ENCODE peak calls at places on chromosome 22, in six cellular contexts. One of them, this sample, is unnamed.

GRCh38 chr22:23243859-23244689 is 63.8 kb downstream of the BCR start:
- DNase-seq in T47D: no peak
- DNase-seq in Right ventricle myocardium inferior: no peak
- DNase-seq in stimulated activated naive CD8-positive, alpha-beta T cell treated with anti-CD3 and anti-CD28 coated beads, Interleukin-15, amount 100 ng/mL, for 72 hours: no peak
- DNase-seq in Daoy: no peak
- DNase-seq in EL: no peak
- DNase-seq in this sample: no peak

GRCh38 chr22:30821863-30822215 is 127.2 kb downstream of the OSBP2 start:
- DNase-seq in T47D: no peak
- DNase-seq in Right ventricle myocardium inferior: no peak
- DNase-seq in stimulated activated naive CD8-positive, alpha-beta T cell treated with anti-CD3 and anti-CD28 coated beads, Interleukin-15, amount 100 ng/mL, for 72 hours: no peak
- DNase-seq in Daoy: no peak
- DNase-seq in EL: no peak
- DNase-seq in this sample: no peak

GRCh38 chr22:31603574-31603973 is 58.4 kb downstream of the PISD start:
- DNase-seq in T47D: no peak
- DNase-seq in Right ventricle myocardium inferior: no peak
- DNase-seq in stimulated activated naive CD8-positive, alpha-beta T cell treated with anti-CD3 and anti-CD28 coated beads, Interleukin-15, amount 100 ng/mL, for 72 hours: no peak
- DNase-seq in Daoy: no peak
- DNase-seq in EL: no peak
- DNase-seq in this sample: no peak

GRCh38 chr22:50733521-50734342 is 4.3 kb upstream of the ACR start:
- DNase-seq in T47D: no peak
- DNase-seq in Right ventricle myocardium inferior: peak; percentile 32
- DNase-seq in stimulated activated naive CD8-positive, alpha-beta T cell treated with anti-CD3 and anti-CD28 coated beads, Interleukin-15, amount 100 ng/mL, for 72 hours: peak; percentile 5
- DNase-seq in Daoy: no peak
- DNase-seq in EL: peak; percentile 34
- DNase-seq in this sample: no peak

GRCh38 chr22:44924098-44924497 is 85.7 kb downstream of the PHF21B start:
- DNase-seq in T47D: no peak
- DNase-seq in Right ventricle myocardium inferior: no peak
- DNase-seq in stimulated activated naive CD8-positive, alpha-beta T cell treated with anti-CD3 and anti-CD28 coated beads, Interleukin-15, amount 100 ng/mL, for 72 hours: no peak
- DNase-seq in Daoy: no peak
- DNase-seq in EL: no peak
- DNase-seq in this sample: no peak

GRCh38 chr22:50175921-50176849 is 5.7 kb downstream of the PANX2 start:
- DNase-seq in T47D: no peak
- DNase-seq in Right ventricle myocardium inferior: peak; percentile 49
- DNase-seq in stimulated activated naive CD8-positive, alpha-beta T cell treated with anti-CD3 and anti-CD28 coated beads, Interleukin-15, amount 100 ng/mL, for 72 hours: no peak
- DNase-seq in Daoy: no peak
- DNase-seq in EL: no peak
- DNase-seq in this sample: no peak

GRCh38 chr22:35949243-35949642 is 79.4 kb downstream of the RBFOX2 start:
- DNase-seq in T47D: no peak
- DNase-seq in Right ventricle myocardium inferior: no peak
- DNase-seq in stimulated activated naive CD8-positive, alpha-beta T cell treated with anti-CD3 and anti-CD28 coated beads, Interleukin-15, amount 100 ng/mL, for 72 hours: no peak
- DNase-seq in Daoy: no peak
- DNase-seq in EL: no peak
- DNase-seq in this sample: no peak

GRCh38 chr22:49561976-49562375 is 265.7 kb downstream of the BRD1 start:
- DNase-seq in T47D: no peak
- DNase-seq in Right ventricle myocardium inferior: no peak
- DNase-seq in stimulated activated naive CD8-positive, alpha-beta T cell treated with anti-CD3 and anti-CD28 coated beads, Interleukin-15, amount 100 ng/mL, for 72 hours: no peak
- DNase-seq in Daoy: no peak
- DNase-seq in EL: no peak
- DNase-seq in this sample: no peak

GRCh38 chr22:49617866-49618688 is 209.6 kb downstream of the BRD1 start:
- DNase-seq in T47D: no peak
- DNase-seq in Right ventricle myocardium inferior: no peak
- DNase-seq in stimulated activated naive CD8-positive, alpha-beta T cell treated with anti-CD3 and anti-CD28 coated beads, Interleukin-15, amount 100 ng/mL, for 72 hours: no peak
- DNase-seq in Daoy: no peak
- DNase-seq in EL: no peak
- DNase-seq in this sample: no peak

GRCh38 chr22:48333816-48334735 is 1493.6 kb downstream of the BRD1 start:
- DNase-seq in T47D: no peak
- DNase-seq in Right ventricle myocardium inferior: no peak
- DNase-seq in stimulated activated naive CD8-positive, alpha-beta T cell treated with anti-CD3 and anti-CD28 coated beads, Interleukin-15, amount 100 ng/mL, for 72 hours: no peak
- DNase-seq in Daoy: no peak
- DNase-seq in EL: no peak
- DNase-seq in this sample: no peak

GRCh38 chr22:30305519-30305905 is 16.2 kb upstream of the CASTOR1 start:
- DNase-seq in T47D: peak; percentile 24
- DNase-seq in Right ventricle myocardium inferior: peak; percentile 83
- DNase-seq in stimulated activated naive CD8-positive, alpha-beta T cell treated with anti-CD3 and anti-CD28 coated beads, Interleukin-15, amount 100 ng/mL, for 72 hours: peak; percentile 68
- DNase-seq in Daoy: no peak
- DNase-seq in EL: no peak
- DNase-seq in this sample: no peak

GRCh38 chr22:23197836-23198235 is 17.5 kb downstream of the BCR start:
- DNase-seq in T47D: no peak
- DNase-seq in Right ventricle myocardium inferior: no peak
- DNase-seq in stimulated activated naive CD8-positive, alpha-beta T cell treated with anti-CD3 and anti-CD28 coated beads, Interleukin-15, amount 100 ng/mL, for 72 hours: no peak
- DNase-seq in Daoy: no peak
- DNase-seq in EL: no peak
- DNase-seq in this sample: no peak

GRCh38 chr22:22614065-22614464 is 30.3 kb upstream of the GGTLC2 start:
- DNase-seq in T47D: no peak
- DNase-seq in Right ventricle myocardium inferior: no peak
- DNase-seq in stimulated activated naive CD8-positive, alpha-beta T cell treated with anti-CD3 and anti-CD28 coated beads, Interleukin-15, amount 100 ng/mL, for 72 hours: no peak
- DNase-seq in Daoy: no peak
- DNase-seq in EL: no peak
- DNase-seq in this sample: no peak

GRCh38 chr22:39492186-39492585 is 9.9 kb upstream of the MIEF1 start:
- DNase-seq in T47D: no peak
- DNase-seq in Right ventricle myocardium inferior: no peak
- DNase-seq in stimulated activated naive CD8-positive, alpha-beta T cell treated with anti-CD3 and anti-CD28 coated beads, Interleukin-15, amount 100 ng/mL, for 72 hours: no peak
- DNase-seq in Daoy: no peak
- DNase-seq in EL: no peak
- DNase-seq in this sample: no peak

GRCh38 chr22:39943366-39943765 is 16.8 kb upstream of the TMA7B start:
- DNase-seq in T47D: no peak
- DNase-seq in Right ventricle myocardium inferior: no peak
- DNase-seq in stimulated activated naive CD8-positive, alpha-beta T cell treated with anti-CD3 and anti-CD28 coated beads, Interleukin-15, amount 100 ng/mL, for 72 hours: peak; percentile 72
- DNase-seq in Daoy: no peak
- DNase-seq in EL: no peak
- DNase-seq in this sample: no peak

GRCh38 chr22:17086301-17086700 is 1.5 kb downstream of the IL17RA start:
- DNase-seq in T47D: no peak
- DNase-seq in Right ventricle myocardium inferior: no peak
- DNase-seq in stimulated activated naive CD8-positive, alpha-beta T cell treated with anti-CD3 and anti-CD28 coated beads, Interleukin-15, amount 100 ng/mL, for 72 hours: peak; percentile 35
- DNase-seq in Daoy: no peak
- DNase-seq in EL: no peak
- DNase-seq in this sample: no peak

GRCh38 chr22:32950366-32950765 is 107.8 kb downstream of the SYN3 start:
- DNase-seq in T47D: no peak
- DNase-seq in Right ventricle myocardium inferior: no peak
- DNase-seq in stimulated activated naive CD8-positive, alpha-beta T cell treated with anti-CD3 and anti-CD28 coated beads, Interleukin-15, amount 100 ng/mL, for 72 hours: no peak
- DNase-seq in Daoy: no peak
- DNase-seq in EL: no peak
- DNase-seq in this sample: no peak

This sample was measured in thoracic aorta.